ENCODE peak calls at places on chromosome 1, in seven cellular contexts. Y is fibroblast of lung; B is heart left ventricle; E is suprapubic skin; F is CD8-positive, alpha-beta T cell; W is neural progenitor cell; P is tibial artery. L is an unnamed sample.

GRCh38 chr1:167563579-167564246 is 10.2 kb upstream of the CREG1 start:
- DNase-seq in B (no peak), W (no peak), F (no peak), E (no peak), P (peak; percentile 51), Y (no peak), L (peak; percentile 16)

GRCh38 chr1:220454155-220454777 is 73.7 kb upstream of the MARK1 start:
- DNase-seq in P (no peak), F (no peak), Y (no peak), W (no peak), E (no peak), B (no peak), L (no peak)

GRCh38 chr1:226438007-226438406 is 30.1 kb upstream of the PARP1 start:
- DNase-seq in F (no peak), W (no peak), B (no peak), P (no peak), Y (no peak), E (no peak), L (no peak)

GRCh38 chr1:205800470-205800869 is 12.5 kb downstream of the SLC41A1 start:
- DNase-seq in Y (no peak), W (no peak), E (no peak), F (no peak), B (no peak), P (no peak), L (no peak)

GRCh38 chr1:148318123-148318899 is 164.8 kb downstream of the PPIAL4G start:
- DNase-seq in F (peak; percentile 55), B (no peak), W (peak; percentile 17), Y (peak; percentile 40), P (no peak), E (no peak), L (no peak)

GRCh38 chr1:217713223-217713622 is 82.1 kb downstream of the SPATA17 start:
- DNase-seq in W (no peak), P (no peak), B (no peak), F (no peak), Y (peak; percentile 16), E (no peak), L (no peak)

GRCh38 chr1:175771301-175771700 is 27.9 kb upstream of the TNR start:
- DNase-seq in B (no peak), E (no peak), F (no peak), W (no peak), P (no peak), Y (no peak), L (no peak)

GRCh38 chr1:6601865-6602668 is 602 bp downstream of the KLHL21 start:
- DNase-seq in Y (peak; percentile 71), B (no peak), P (peak; percentile 51), W (peak; percentile 77), E (no peak), F (peak; percentile 30), L (no peak)

GRCh38 chr1:98049370-98050115 is 128.7 kb upstream of the DPYD start:
- DNase-seq in Y (peak; percentile 56), W (peak; percentile 64), F (no peak), E (no peak), B (no peak), P (no peak), L (no peak)

GRCh38 chr1:3557366-3557765 is 53.9 kb downstream of the MEGF6 start:
- DNase-seq in W (no peak), B (no peak), Y (peak; percentile 23), E (no peak), P (no peak), F (no peak), L (no peak)

GRCh38 chr1:112803906-112804762 is 89.0 kb upstream of the PPM1J start:
- DNase-seq in P (peak; percentile 25), E (no peak), Y (peak; percentile 54), F (peak; percentile 27), B (peak; percentile 60), W (peak; percentile 89), L (peak; percentile 63)

GRCh38 chr1:225425211-225425786 is 2.5 kb downstream of the LBR start:
- DNase-seq in B (no peak), Y (peak; percentile 68), E (no peak), P (no peak), W (no peak), F (no peak), L (no peak)

GRCh38 chr1:75170981-75171380 is 36.8 kb downstream of the LHX8 start:
- DNase-seq in E (no peak), F (no peak), B (no peak), P (no peak), W (no peak), Y (no peak), L (no peak)

GRCh38 chr1:37474051-37474696 is at the start of gene ZC3H12A:
- DNase-seq in P (peak; percentile 89), B (peak; percentile 90), F (peak; percentile 96), E (peak; percentile 95), W (peak; percentile 94), Y (peak; percentile 84), L (peak; percentile 79)

GRCh38 chr1:32886012-32886827 is at the start of gene HPCA:
- DNase-seq in Y (peak; percentile 49), F (peak; percentile 33), E (no peak), W (peak; percentile 96), P (no peak), B (peak; percentile 53), L (no peak)

GRCh38 chr1:214581785-214582184 is 21.2 kb upstream of the CENPF start:
- DNase-seq in B (no peak), P (no peak), W (no peak), E (no peak), Y (peak; percentile 96), F (no peak), L (peak; percentile 61)

GRCh38 chr1:152479792-152480595 is 30.6 kb upstream of the LCE5A start:
- DNase-seq in P (no peak), E (no peak), W (no peak), Y (no peak), B (no peak), F (peak; percentile 66), L (no peak)

GRCh38 chr1:246961939-246962373 is 30.2 kb upstream of the AHCTF1 start:
- DNase-seq in F (no peak), W (no peak), B (no peak), E (no peak), Y (no peak), P (peak; percentile 30), L (no peak)

GRCh38 chr1:2046953-2047748 is 3.1 kb upstream of the PRKCZ start:
- DNase-seq in B (no peak), P (no peak), E (no peak), W (peak; percentile 35), Y (no peak), F (no peak), L (no peak)

GRCh38 chr1:145983959-145984830 is 12.2 kb downstream of the TXNIP start:
- DNase-seq in P (no peak), F (peak; percentile 25), B (no peak), Y (no peak), W (no peak), E (no peak), L (peak; percentile 31)

GRCh38 chr1:171785766-171786165 is 4.3 kb downstream of the METTL13 start:
- DNase-seq in P (no peak), W (no peak), F (no peak), B (no peak), Y (no peak), E (no peak), L (no peak)

GRCh38 chr1:54124472-54124871 is 28.3 kb downstream of the CDCP2 start:
- DNase-seq in P (no peak), B (no peak), Y (no peak), F (no peak), E (no peak), W (no peak), L (no peak)

GRCh38 chr1:48003741-48004503 is 6.7 kb upstream of the TRABD2B start:
- DNase-seq in F (no peak), E (no peak), Y (no peak), W (peak; percentile 36), P (no peak), B (no peak), L (no peak)

GRCh38 chr1:71706030-71706671 is 576.2 kb downstream of the NEGR1 start:
- DNase-seq in W (peak; percentile 6), B (no peak), P (no peak), F (no peak), Y (no peak), E (no peak), L (no peak)

GRCh38 chr1:6688001-6688400 is 13.6 kb downstream of the DNAJC11 start:
- DNase-seq in W (no peak), F (no peak), P (no peak), B (no peak), E (no peak), Y (peak; percentile 51), L (no peak)

GRCh38 chr1:216140650-216141547 is 282.3 kb downstream of the USH2A start:
- DNase-seq in Y (no peak), P (no peak), F (no peak), E (no peak), B (no peak), W (peak; percentile 4), L (no peak)
- H3K4me1 ChIP-seq in Y (no peaks in the 10 kb centered on the region), P (no peaks in the 10 kb centered on the region), F (no peaks in the 10 kb centered on the region), E (no peaks in the 10 kb centered on the region), B (no peaks in the 10 kb centered on the region), W (no peaks in the 10 kb centered on the region), L (no peaks in the 10 kb centered on the region)

DNA sequence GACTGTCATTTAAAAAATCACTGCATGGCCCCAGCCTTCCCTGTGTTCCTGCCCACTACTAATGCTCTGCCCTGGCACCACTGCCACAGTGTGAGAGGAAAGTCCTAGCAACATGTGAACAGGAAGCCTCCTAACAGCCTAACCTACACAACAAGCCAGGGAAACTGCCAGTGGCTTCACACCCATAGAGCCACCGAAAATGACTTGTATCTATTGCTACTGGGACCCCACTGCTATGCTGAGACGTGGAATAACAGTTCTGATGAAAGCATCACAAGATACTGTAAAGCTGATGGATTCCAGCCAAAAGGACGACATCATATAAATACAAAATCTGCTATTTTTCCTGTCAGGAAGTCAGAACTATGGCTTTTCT is 74.9 kb downstream of the JAK1 start:
- DNase-seq in W (no peak), B (no peak), Y (no peak), F (no peak), P (no peak), E (no peak), L (no peak)
- H3K4me1 ChIP-seq in W (peaks cover 17% of the 10 kb centered on the region), B (peaks cover 60% of the 10 kb centered on the region), Y (no peaks in the 10 kb centered on the region), F (peaks cover 95% of the 10 kb centered on the region), P (peaks cover 47% of the 10 kb centered on the region), E (peaks cover 62% of the 10 kb centered on the region), L (peaks cover 91% of the 10 kb centered on the region)

DNA sequence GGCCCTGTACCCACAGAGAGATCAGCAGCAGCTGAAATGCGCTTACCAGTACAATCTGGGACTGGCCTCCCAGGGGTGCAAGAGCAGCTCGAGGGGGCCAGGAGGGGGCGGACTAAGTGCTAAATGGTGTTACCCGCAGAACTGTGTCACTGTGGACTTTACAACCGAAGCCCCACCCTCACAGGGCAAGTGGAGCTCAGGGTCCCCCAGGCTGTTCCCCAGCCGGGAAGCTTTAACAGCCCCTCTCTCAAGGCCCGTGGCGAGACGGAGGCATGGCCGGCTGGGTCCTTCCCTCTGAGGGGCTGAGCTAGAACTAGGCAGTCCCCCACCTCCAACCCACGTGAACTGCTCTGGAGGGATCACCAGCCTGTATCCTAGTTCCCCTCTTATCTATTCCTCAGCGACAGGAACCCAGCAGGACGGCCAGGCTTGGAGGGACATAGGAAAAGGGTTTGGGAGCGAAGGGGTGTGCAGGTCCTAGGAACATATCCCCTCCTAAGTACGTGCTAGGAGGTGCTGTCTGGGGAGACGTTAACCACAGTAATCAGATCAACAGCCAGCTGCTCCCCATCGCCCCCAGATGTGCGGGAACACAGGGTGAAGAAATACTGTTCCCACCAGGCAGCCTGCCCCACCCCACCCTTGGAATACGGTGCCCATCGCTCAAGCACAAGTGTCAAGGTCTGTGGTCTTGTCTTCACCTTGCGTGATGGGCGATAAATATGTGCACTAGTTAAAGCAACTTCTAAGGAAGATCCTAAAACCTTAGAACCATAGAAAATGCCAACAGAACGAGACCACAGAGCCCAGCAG is 24.4 kb downstream of the ZBTB17 start:
- DNase-seq in Y (no peak), B (no peak), E (no peak), F (peak; percentile 44), W (no peak), P (no peak), L (no peak)
- H3K4me1 ChIP-seq in Y (peaks cover 63% of the 10 kb centered on the region), B (peaks cover 74% of the 10 kb centered on the region), E (peaks cover 74% of the 10 kb centered on the region), F (peaks cover 61% of the 10 kb centered on the region), W (peaks cover 10% of the 10 kb centered on the region), P (peaks cover 71% of the 10 kb centered on the region), L (peaks cover 62% of the 10 kb centered on the region)

GRCh38 chr1:212607206-212607923 is 1.2 kb upstream of the ATF3 start:
- DNase-seq in Y (no peak), B (peak; percentile 37), F (peak; percentile 18), W (peak; percentile 47), E (no peak), P (peak; percentile 49), L (peak; percentile 22)
- H3K4me1 ChIP-seq in Y (peaks cover 9% of the 10 kb centered on the region), B (peaks cover 43% of the 10 kb centered on the region), F (peaks cover 25% of the 10 kb centered on the region), W (peaks cover 34% of the 10 kb centered on the region), E (peaks cover 46% of the 10 kb centered on the region), P (peaks cover 49% of the 10 kb centered on the region), L (peaks cover 22% of the 10 kb centered on the region)

L was measured in gastrocnemius medialis.